ENCODE peak calls at places on chromosomes 3 and 15, in four cellular contexts. G is ELR; Z is EL; F is stimulated activated naive B cell treated with anti-CD40 and anti-IgM and Interleukin-4, amounts not matched to agents 10 μg/mL and 1 μg/mL and 100 μg/mL, for 72 hours. B is an unnamed sample.
A peak's percentile ranks its signal among the peaks of the same experiment; 100 is the strongest.

GRCh38 chr3:198079771-198080520 is 119.9 kb downstream of the LMLN start:
- DNase-seq in F (no peak), G (peak; percentile 22), Z (peak; percentile 19), B (peak; percentile 12)

GRCh38 chr3:102104093-102104492 is 254.8 kb downstream of the NFKBIZ start:
- DNase-seq in F (no peak), Z (no peak), G (no peak), B (peak; percentile 15)

GRCh38 chr3:114933407-114933806 is 213.7 kb downstream of the ZBTB20 start:
- DNase-seq in F (no peak), G (no peak), Z (no peak), B (no peak)

GRCh38 chr3:120448707-120449650 is 1.8 kb downstream of the FSTL1 start:
- DNase-seq in G (peak; percentile 75), Z (peak; percentile 92), F (no peak), B (no peak)

GRCh38 chr3:69695933-69696332 is 43.3 kb upstream of the MITF start:
- DNase-seq in G (no peak), Z (no peak), F (no peak), B (no peak)

GRCh38 chr3:53169045-53169831 is 8.2 kb downstream of the PRKCD start:
- DNase-seq in Z (no peak), F (no peak), G (no peak), B (no peak)

GRCh38 chr15:84609818-84610525 is 9.2 kb downstream of the ZSCAN2 start:
- DNase-seq in F (no peak), Z (no peak), G (no peak), B (no peak)

GRCh38 chr3:115784739-115785571 is 161.6 kb downstream of the GAP43 start:
- DNase-seq in G (peak; percentile 58), Z (peak; percentile 88), F (no peak), B (peak; percentile 42)

GRCh38 chr3:168990111-168990510 is 673.4 kb downstream of the MECOM start:
- DNase-seq in Z (no peak), G (no peak), F (no peak), B (no peak)

GRCh38 chr3:124760601-124761000 is 30.3 kb downstream of the UMPS start:
- DNase-seq in F (no peak), Z (peak; percentile 75), G (peak; percentile 53), B (peak; percentile 74)

GRCh38 chr15:50764331-50765201 is 940 bp downstream of the SPPL2A start:
- DNase-seq in G (peak; percentile 37), Z (peak; percentile 16), F (no peak), B (peak; percentile 42)